ENCODE peak calls at places on chromosomes 4 and X, in eight cellular contexts. T, Q, P, J, F, E, B and H are unnamed samples.

GRCh38 chr4:41442818-41443217 is 95.1 kb upstream of the LIMCH1 start:
- DNase-seq in T (no peak), Q (no peak), P (peak), J (no peak), F (no peak), E (no peak), B (no peak), H (no peak)

GRCh38 chr4:83237591-83237990 is 47.0 kb downstream of the COQ2 start:
- DNase-seq in T (no peak), Q (no peak), P (no peak), J (no peak), F (no peak), E (no peak), B (no peak), H (no peak)

GRCh38 chr4:183348706-183349659 is 26.8 kb upstream of the CLDN24 start:
- DNase-seq in T (no peak), Q (no peak), P (peak), J (peak), F (no peak), E (peak), B (peak), H (peak)

GRCh38 chr4:56506110-56506705 is 617 bp downstream of the ARL9 start:
- DNase-seq in T (no peak), Q (no peak), P (peak), J (no peak), F (no peak), E (no peak), B (no peak), H (no peak)

GRCh38 chrX:81195712-81196111 is 6.0 kb downstream of the HMGN5 start:
- DNase-seq in T (peak), Q (peak), P (peak), J (peak), F (no peak), E (peak), B (peak), H (no peak)

GRCh38 chrX:350534-351321 is 32.1 kb upstream of the GTPBP6 start:
- DNase-seq in T (no peak), Q (no peak), P (no peak), J (no peak), F (no peak), E (no peak), B (no peak), H (no peak)

GRCh38 chrX:139930923-139931645 is 1.8 kb downstream of the ATP11C start:
- DNase-seq in T (no peak), Q (peak), P (peak), J (peak), F (no peak), E (peak), B (peak), H (no peak)

GRCh38 chr4:3069661-3070199 is 4.6 kb downstream of the HTT-AS start:
- DNase-seq in T (no peak), Q (peak), P (no peak), J (no peak), F (no peak), E (no peak), B (no peak), H (no peak)

GRCh38 chr4:79935264-79935663 is 137.8 kb downstream of the ANTXR2 start:
- DNase-seq in T (no peak), Q (no peak), P (no peak), J (no peak), F (no peak), E (no peak), B (no peak), H (no peak)

GRCh38 chr4:82715731-82716617 is 82.6 kb downstream of the SCD5 start:
- DNase-seq in T (no peak), Q (no peak), P (peak), J (no peak), F (no peak), E (no peak), B (no peak), H (peak)

GRCh38 chr4:6733358-6734164 is 17.6 kb downstream of the BLOC1S4 start:
- DNase-seq in T (no peak), Q (no peak), P (no peak), J (no peak), F (no peak), E (no peak), B (no peak), H (no peak)

GRCh38 chr4:79227896-79228295 is 98.0 kb downstream of the NAA11 start:
- DNase-seq in T (no peak), Q (peak), P (peak), J (no peak), F (no peak), E (no peak), B (no peak), H (no peak)

GRCh38 chrX:63855896-63856295 is 70.9 kb upstream of the ARHGEF9 start:
- DNase-seq in T (no peak), Q (no peak), P (peak), J (no peak), F (no peak), E (peak), B (no peak), H (peak)

GRCh38 chr4:76074468-76074867 is at the start of gene ART3:
- DNase-seq in T (peak), Q (no peak), P (no peak), J (no peak), F (no peak), E (no peak), B (no peak), H (no peak)

GRCh38 chr4:2800691-2801596 is 8.1 kb downstream of the SH3BP2 start:
- DNase-seq in T (peak), Q (peak), P (no peak), J (no peak), F (peak), E (no peak), B (peak), H (no peak)

GRCh38 chr4:16072168-16072567 is 11.7 kb downstream of the PROM1 start:
- DNase-seq in T (no peak), Q (no peak), P (no peak), J (no peak), F (no peak), E (no peak), B (no peak), H (no peak)

GRCh38 chr4:113142351-113142750 is 92.9 kb downstream of the ANK2 start:
- DNase-seq in T (no peak), Q (no peak), P (no peak), J (no peak), F (no peak), E (no peak), B (no peak), H (no peak)

GRCh38 chr4:112521123-112522116 is 5.4 kb upstream of the NEUROG2 start:
- DNase-seq in T (no peak), Q (no peak), P (no peak), J (no peak), F (no peak), E (no peak), B (no peak), H (no peak)

GRCh38 chr4:2267320-2267811 is 5.5 kb upstream of the MXD4 start:
- DNase-seq in T (no peak), Q (no peak), P (no peak), J (no peak), F (no peak), E (no peak), B (no peak), H (no peak)

GRCh38 chrX:123736333-123736921 is 3.6 kb upstream of the THOC2 start:
- DNase-seq in T (no peak), Q (no peak), P (peak), J (no peak), F (no peak), E (peak), B (peak), H (peak)

GRCh38 chr4:159719531-159719930 is 616.7 kb downstream of the RAPGEF2 start:
- DNase-seq in T (peak), Q (no peak), P (no peak), J (no peak), F (no peak), E (no peak), B (no peak), H (no peak)

GRCh38 chr4:147733614-147734344 is 1.9 kb downstream of the ARHGAP10 start:
- DNase-seq in T (no peak), Q (peak), P (peak), J (no peak), F (peak), E (no peak), B (no peak), H (no peak)

GRCh38 chrX:16601885-16602284 is 48.1 kb upstream of the S100G start:
- DNase-seq in T (no peak), Q (no peak), P (no peak), J (no peak), F (no peak), E (no peak), B (no peak), H (no peak)